ENCODE peak calls at places on chromosomes 5 and 9, in six cellular contexts. H is HCT116, C is PC-3, R is K562, W is neural progenitor cell, O is mammary epithelial cell. E is an unnamed sample.

GRCh38 chr5:143119301-143119769 is 284.2 kb downstream of the NR3C1 start:
- DNase-seq in H (no peak), C (no peak), R (no peak), W (no peak), O (no peak), E (no peak)

GRCh38 chr9:78612089-78612488 is 315.2 kb downstream of the PSAT1 start:
- DNase-seq in H (no peak), C (peak; percentile 59), R (no peak), W (no peak), O (peak; percentile 45), E (no peak)

GRCh38 chr5:149615976-149616375 is 34.7 kb downstream of the ARHGEF37 start:
- DNase-seq in H (no peak), C (no peak), R (no peak), W (no peak), O (no peak), E (no peak)

GRCh38 chr9:126454250-126454649 is 127.6 kb downstream of the MVB12B start:
- DNase-seq in H (no peak), C (no peak), R (no peak), W (peak; percentile 91), O (no peak), E (no peak)

GRCh38 chr9:16652511-16653101 is 217.9 kb downstream of the BNC2 start:
- DNase-seq in H (no peak), C (no peak), R (no peak), W (no peak), O (no peak), E (no peak)

GRCh38 chr9:130845254-130845653 is 10.2 kb downstream of the ABL1 start:
- DNase-seq in H (no peak), C (no peak), R (no peak), W (no peak), O (no peak), E (no peak)

GRCh38 chr5:113084402-113085083 is 107.9 kb downstream of the DCP2 start:
- DNase-seq in H (no peak), C (no peak), R (peak; percentile 74), W (no peak), O (no peak), E (no peak)

GRCh38 chr5:131379723-131380122 is 115.9 kb downstream of the CDC42SE2 start:
- DNase-seq in H (no peak), C (peak; percentile 61), R (no peak), W (no peak), O (no peak), E (no peak)

GRCh38 chr5:172669808-172670402 is 28.8 kb downstream of the NEURL1B start:
- DNase-seq in H (no peak), C (no peak), R (no peak), W (no peak), O (no peak), E (no peak)

GRCh38 chr5:84696651-84697050 is 312.0 kb upstream of the EDIL3 start:
- DNase-seq in H (peak; percentile 3), C (peak; percentile 94), R (no peak), W (no peak), O (peak; percentile 97), E (peak; percentile 78)

GRCh38 chr5:116605310-116606070 is 30.9 kb upstream of the SEMA6A start:
- DNase-seq in H (no peak), C (no peak), R (no peak), W (no peak), O (no peak), E (no peak)

GRCh38 chr9:70259512-70259802 is 679 bp downstream of the SMC5 start:
- DNase-seq in H (no peak), C (no peak), R (no peak), W (peak; percentile 63), O (no peak), E (no peak)

GRCh38 chr9:93223241-93224180 is 39.6 kb downstream of the WNK2 start:
- DNase-seq in H (peak; percentile 56), C (peak; percentile 96), R (no peak), W (no peak), O (peak; percentile 92), E (peak; percentile 97)

GRCh38 chr9:91100878-91101450 is 260.8 kb downstream of the AUH start:
- DNase-seq in H (no peak), C (no peak), R (no peak), W (no peak), O (no peak), E (no peak)

GRCh38 chr5:173796746-173797495 is 91.2 kb upstream of the CPEB4 start:
- DNase-seq in H (no peak), C (no peak), R (peak; percentile 45), W (no peak), O (no peak), E (no peak)

GRCh38 chr5:31855527-31855862 is 216.6 kb downstream of the PDZD2 start:
- DNase-seq in H (no peak), C (no peak), R (no peak), W (no peak), O (no peak), E (no peak)
- TF ChIP-seq EZH2 in H (no peak), C (no peak), R (no peak), W (no peak), O (no peak), E (no peak)

GRCh38 chr9:76662476-76663281 is 101.6 kb upstream of the PCA3 start:
- DNase-seq in H (no peak), C (no peak), R (no peak), W (no peak), O (no peak), E (no peak)
- TF ChIP-seq CTCF in H (no peak), C (no peak), R (no peak), W (no peak), O (peak; percentile 29), E (peak; percentile 19)

GRCh38 chr9:128222026-128222425 is 18.8 kb downstream of the DNM1 start:
- DNase-seq in H (no peak), C (no peak), R (no peak), W (no peak), O (no peak), E (no peak)

GRCh38 chr9:128218518-128219389 is 15.6 kb downstream of the DNM1 start:
- DNase-seq in H (peak; percentile 98), C (peak; percentile 55), R (peak; percentile 100), W (peak; percentile 96), O (peak; percentile 93), E (no peak)

GRCh38 chr9:128224877-128225276 is 21.7 kb downstream of the DNM1 start:
- DNase-seq in H (no peak), C (no peak), R (no peak), W (no peak), O (no peak), E (no peak)

GRCh38 chr9:128225770-128226753 is 22.9 kb downstream of the DNM1 start:
- DNase-seq in H (no peak), C (no peak), R (no peak), W (no peak), O (no peak), E (no peak)

DNA sequence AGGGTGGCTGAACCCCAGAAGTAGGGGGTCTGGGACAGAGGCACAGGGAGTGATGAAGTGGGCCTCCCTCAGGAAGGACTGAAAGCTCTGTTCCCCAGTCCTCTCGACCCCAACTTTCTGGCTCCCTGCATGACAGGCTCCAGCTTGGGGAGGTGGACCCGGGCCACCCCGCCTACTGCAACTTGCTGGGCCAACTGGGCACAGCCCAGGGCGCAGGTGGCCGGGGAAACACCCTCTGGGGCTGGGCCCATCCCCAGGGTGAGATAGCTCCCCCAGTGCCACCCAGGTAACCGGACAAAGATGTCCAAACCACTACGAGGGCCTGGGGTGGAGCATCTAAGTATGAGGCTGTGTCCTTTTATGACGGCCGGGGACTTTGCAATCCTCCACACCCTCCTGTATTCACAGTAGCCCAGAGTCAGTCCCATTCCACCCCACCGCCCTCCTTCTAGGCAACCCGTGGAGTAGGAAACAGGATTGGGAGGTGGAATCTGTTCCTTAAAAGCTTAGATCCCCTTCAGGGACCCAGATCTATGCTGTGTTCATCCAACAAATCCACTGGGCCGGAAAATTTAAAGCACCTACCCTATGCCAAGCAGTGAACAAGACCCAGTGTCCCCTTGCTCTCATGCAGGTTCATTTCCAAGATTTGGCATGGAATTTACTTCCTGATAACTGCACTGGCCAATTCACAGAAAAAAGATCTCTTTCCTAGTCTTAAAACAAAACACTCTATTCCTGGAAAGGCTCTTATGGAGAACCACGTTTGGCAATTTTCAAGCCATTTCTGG is 19.9 kb downstream of the DNM1 start:
- DNase-seq in H (no peak), C (no peak), R (no peak), W (no peak), O (no peak), E (no peak)
- TF ChIP-seq EZH2 in H (no peak), C (no peak), R (no peak), W (no peak), O (no peak), E (no peak)

DNA sequence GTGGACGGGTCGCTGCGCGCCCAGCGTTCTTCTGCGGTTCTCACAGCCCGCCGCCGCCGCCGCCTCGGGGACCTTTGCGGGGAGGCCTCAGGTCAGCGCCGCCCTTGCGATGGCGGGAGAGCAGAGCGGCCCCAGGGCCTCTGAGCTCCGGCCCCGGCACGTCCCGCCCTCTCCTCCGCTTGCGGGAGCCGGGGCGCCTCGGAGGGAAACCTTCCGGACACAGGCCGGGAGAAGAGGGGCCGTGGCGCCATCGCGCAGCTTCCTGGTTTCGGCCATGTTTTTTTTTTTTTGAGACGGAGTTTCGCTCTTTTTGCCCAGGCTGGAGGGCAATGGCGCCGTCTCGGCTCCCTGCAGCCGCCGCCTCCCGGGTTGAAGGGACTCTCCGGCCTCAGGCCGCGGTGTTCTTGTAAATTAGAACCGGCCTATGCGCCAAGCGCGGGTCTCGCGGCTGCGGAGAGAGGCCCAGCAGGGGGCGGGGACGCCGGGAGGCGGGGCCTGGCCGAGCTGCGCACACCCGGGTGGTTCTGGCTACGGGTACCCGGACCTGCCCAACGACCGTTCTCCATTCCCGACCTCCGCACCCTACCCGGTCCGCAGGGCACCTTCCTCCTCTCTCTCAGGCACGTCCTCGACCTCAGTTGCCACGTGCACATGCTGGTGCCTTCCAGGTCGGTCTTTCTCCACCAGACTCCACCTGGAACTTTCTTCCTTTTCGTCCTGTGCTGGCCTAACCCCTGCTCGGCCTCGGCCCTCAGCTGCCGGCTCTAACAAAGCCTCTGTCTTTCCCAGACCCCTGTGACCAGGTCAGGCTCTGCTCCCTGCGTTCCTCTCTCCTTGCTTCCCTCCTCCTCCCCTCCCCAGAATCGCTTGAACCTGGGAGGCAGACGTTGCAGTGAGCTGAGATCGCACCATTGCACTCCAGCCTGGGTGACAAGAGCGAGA is 28.8 kb upstream of the MGAT1 start:
- DNase-seq in H (peak; percentile 46), C (peak; percentile 80), R (peak; percentile 90), W (peak; percentile 71), O (peak; percentile 40), E (peak; percentile 82)
- TF ChIP-seq CTCF in H (no peak), C (no peak), R (no peak), W (peak; percentile 19), O (peak; percentile 20), E (peak; percentile 27)

GRCh38 chr5:176846335-176847140 is 36.2 kb downstream of the UNC5A start:
- DNase-seq in H (no peak), C (no peak), R (no peak), W (no peak), O (peak; percentile 11), E (no peak)
- TF ChIP-seq EZH2 in H (no peak), C (no peak), R (no peak), W (no peak), O (no peak), E (no peak)

GRCh38 chr5:89729623-89730390 is 679.7 kb downstream of the CETN3 start:
- DNase-seq in H (peak; percentile 21), C (peak; percentile 73), R (peak; percentile 4), W (no peak), O (peak; percentile 8), E (peak; percentile 34)
- TF ChIP-seq CTCF in H (peak; percentile 61), C (peak; percentile 80), R (no peak), W (peak; percentile 27), O (peak; percentile 56), E (peak; percentile 41)

E was measured in PC-9.